ENCODE peak calls at places on chromosomes 1 and 21, in ten cellular contexts. One of them, this sample, is unnamed.
A peak's percentile ranks its signal among the peaks of the same experiment; 100 is the strongest.

GRCh38 chr1:3184666-3185065 is 115.7 kb downstream of the PRDM16 start:
- DNase-seq in endothelial cell: no peak
- DNase-seq in omental fat pad: no peak
- DNase-seq in GM10248: no peak
- DNase-seq in left lung: no peak
- DNase-seq in AG09319: no peak
- DNase-seq in right lobe of liver: no peak
- DNase-seq in B cell: no peak
- DNase-seq in WTC11: no peak
- DNase-seq in cardiac muscle cell: no peak
- DNase-seq in this sample: no peak

GRCh38 chr21:14119038-14119437 is 91.7 kb downstream of the LIPI start:
- DNase-seq in endothelial cell: no peak
- DNase-seq in omental fat pad: no peak
- DNase-seq in GM10248: no peak
- DNase-seq in left lung: no peak
- DNase-seq in AG09319: no peak
- DNase-seq in right lobe of liver: no peak
- DNase-seq in B cell: no peak
- DNase-seq in WTC11: no peak
- DNase-seq in cardiac muscle cell: peak; percentile 8
- DNase-seq in this sample: peak; percentile 25

GRCh38 chr1:197799271-197799670 is 24.0 kb upstream of the DENND1B start:
- DNase-seq in endothelial cell: no peak
- DNase-seq in omental fat pad: no peak
- DNase-seq in GM10248: no peak
- DNase-seq in left lung: peak; percentile 45
- DNase-seq in AG09319: no peak
- DNase-seq in right lobe of liver: no peak
- DNase-seq in B cell: no peak
- DNase-seq in WTC11: no peak
- DNase-seq in cardiac muscle cell: no peak
- DNase-seq in this sample: peak; percentile 77

GRCh38 chr21:20822559-20823133 is 175.6 kb upstream of the NCAM2 start:
- DNase-seq in endothelial cell: no peak
- DNase-seq in omental fat pad: no peak
- DNase-seq in GM10248: no peak
- DNase-seq in left lung: no peak
- DNase-seq in AG09319: no peak
- DNase-seq in right lobe of liver: no peak
- DNase-seq in B cell: no peak
- DNase-seq in WTC11: no peak
- DNase-seq in cardiac muscle cell: no peak
- DNase-seq in this sample: peak; percentile 49

GRCh38 chr1:42936309-42937078 is 22.2 kb downstream of the SLC2A1 start:
- DNase-seq in endothelial cell: no peak
- DNase-seq in omental fat pad: no peak
- DNase-seq in GM10248: no peak
- DNase-seq in left lung: peak; percentile 36
- DNase-seq in AG09319: no peak
- DNase-seq in right lobe of liver: no peak
- DNase-seq in B cell: no peak
- DNase-seq in WTC11: no peak
- DNase-seq in cardiac muscle cell: no peak
- DNase-seq in this sample: peak; percentile 94

GRCh38 chr1:158969855-158970254 is 38.5 kb downstream of the PYHIN1 start:
- DNase-seq in endothelial cell: no peak
- DNase-seq in omental fat pad: no peak
- DNase-seq in GM10248: no peak
- DNase-seq in left lung: no peak
- DNase-seq in AG09319: no peak
- DNase-seq in right lobe of liver: no peak
- DNase-seq in B cell: no peak
- DNase-seq in WTC11: no peak
- DNase-seq in cardiac muscle cell: no peak
- DNase-seq in this sample: peak; percentile 38

GRCh38 chr1:154837679-154838171 is 32.4 kb downstream of the KCNN3 start:
- DNase-seq in endothelial cell: no peak
- DNase-seq in omental fat pad: no peak
- DNase-seq in GM10248: peak; percentile 70
- DNase-seq in left lung: no peak
- DNase-seq in AG09319: no peak
- DNase-seq in right lobe of liver: no peak
- DNase-seq in B cell: peak; percentile 52
- DNase-seq in WTC11: no peak
- DNase-seq in cardiac muscle cell: no peak
- DNase-seq in this sample: no peak

GRCh38 chr1:95730986-95731385 is 497.0 kb downstream of the RWDD3 start:
- DNase-seq in endothelial cell: no peak
- DNase-seq in omental fat pad: no peak
- DNase-seq in GM10248: no peak
- DNase-seq in left lung: no peak
- DNase-seq in AG09319: no peak
- DNase-seq in right lobe of liver: no peak
- DNase-seq in B cell: no peak
- DNase-seq in WTC11: no peak
- DNase-seq in cardiac muscle cell: no peak
- DNase-seq in this sample: peak; percentile 54

DNA sequence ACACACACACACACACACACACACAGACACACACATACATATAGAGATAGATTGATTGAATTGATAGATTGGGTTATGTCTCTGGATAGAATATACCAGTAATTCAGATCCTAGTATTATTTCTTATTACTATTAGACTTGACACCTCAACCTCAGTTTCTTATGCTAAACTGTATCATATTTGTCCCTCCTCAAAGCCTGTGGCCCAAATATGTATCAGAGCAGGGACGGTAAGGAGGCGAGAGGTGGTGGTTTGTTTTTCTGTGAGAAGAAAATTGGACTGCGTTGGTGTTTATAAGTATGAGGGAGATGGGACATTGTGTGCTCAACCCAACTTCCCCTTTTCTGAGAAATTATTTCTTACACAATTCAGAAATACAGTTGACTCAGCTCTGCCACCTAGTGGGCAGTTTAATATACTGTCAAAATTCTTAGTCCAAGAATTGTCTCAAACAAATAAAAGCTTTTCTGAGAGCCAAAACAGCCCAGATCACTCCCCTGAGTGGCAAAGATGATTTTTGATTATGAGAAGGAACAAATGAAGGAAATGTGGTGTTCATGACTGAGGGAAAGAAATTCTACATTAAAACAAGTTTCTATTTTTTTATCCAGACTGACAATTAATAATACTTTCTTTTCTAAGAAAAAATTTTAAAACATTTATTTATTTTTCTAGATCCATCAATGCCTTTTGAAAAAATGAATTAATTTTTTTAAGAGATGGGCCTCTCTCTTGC is 10.8 kb upstream of the TXNIP start:
- DNase-seq in endothelial cell: peak; percentile 56
- DNase-seq in omental fat pad: no peak
- DNase-seq in GM10248: peak; percentile 82
- DNase-seq in left lung: no peak
- DNase-seq in AG09319: peak; percentile 61
- DNase-seq in right lobe of liver: no peak
- DNase-seq in B cell: peak; percentile 70
- DNase-seq in WTC11: no peak
- DNase-seq in cardiac muscle cell: peak; percentile 81
- DNase-seq in this sample: peak; percentile 91
- TF ChIP-seq CTCF in endothelial cell: peak; percentile 97
- TF ChIP-seq CTCF in omental fat pad: no peak
- TF ChIP-seq CTCF in GM10248: peak; percentile 69
- TF ChIP-seq CTCF in left lung: peak; percentile 91
- TF ChIP-seq CTCF in AG09319: peak; percentile 53
- TF ChIP-seq CTCF in right lobe of liver: peak; percentile 98
- TF ChIP-seq CTCF in B cell: peak; percentile 74
- TF ChIP-seq CTCF in WTC11: peak; percentile 69
- TF ChIP-seq CTCF in cardiac muscle cell: peak; percentile 60
- TF ChIP-seq CTCF in this sample: peak; percentile 95

DNA sequence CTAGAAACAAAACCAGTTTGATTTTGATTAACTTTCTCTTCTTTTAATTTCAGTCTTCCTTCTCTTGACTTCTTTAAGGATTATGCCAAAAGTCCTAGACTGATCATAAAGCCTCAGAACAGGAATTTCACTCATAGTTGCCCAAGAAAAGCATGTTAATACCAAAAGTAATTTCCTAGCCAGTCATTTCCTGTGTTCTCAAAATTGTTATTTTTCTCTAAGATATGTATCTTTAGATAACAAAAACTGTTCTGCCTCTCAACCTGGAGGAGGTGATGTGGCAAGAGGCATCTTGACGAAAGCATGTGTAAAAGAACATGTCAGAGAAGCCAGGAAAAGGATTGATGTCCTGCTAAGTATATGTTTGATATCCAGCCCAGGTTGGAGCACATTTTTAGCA is 78.0 kb upstream of the IPO9 start:
- DNase-seq in endothelial cell: no peak
- DNase-seq in omental fat pad: no peak
- DNase-seq in GM10248: no peak
- DNase-seq in left lung: no peak
- DNase-seq in AG09319: no peak
- DNase-seq in right lobe of liver: no peak
- DNase-seq in B cell: no peak
- DNase-seq in WTC11: no peak
- DNase-seq in cardiac muscle cell: no peak
- DNase-seq in this sample: peak; percentile 83
- TF ChIP-seq CTCF in endothelial cell: no peak
- TF ChIP-seq CTCF in omental fat pad: no peak
- TF ChIP-seq CTCF in GM10248: no peak
- TF ChIP-seq CTCF in left lung: no peak
- TF ChIP-seq CTCF in AG09319: no peak
- TF ChIP-seq CTCF in right lobe of liver: no peak
- TF ChIP-seq CTCF in B cell: no peak
- TF ChIP-seq CTCF in WTC11: no peak
- TF ChIP-seq CTCF in cardiac muscle cell: no peak
- TF ChIP-seq CTCF in this sample: no peak

GRCh38 chr1:169590932-169591331 is 4.7 kb upstream of the F5 start:
- DNase-seq in endothelial cell: no peak
- DNase-seq in omental fat pad: no peak
- DNase-seq in GM10248: no peak
- DNase-seq in left lung: no peak
- DNase-seq in AG09319: no peak
- DNase-seq in right lobe of liver: peak; percentile 41
- DNase-seq in B cell: no peak
- DNase-seq in WTC11: no peak
- DNase-seq in cardiac muscle cell: no peak
- DNase-seq in this sample: peak; percentile 79

GRCh38 chr1:169586067-169586394 is 250 bp downstream of the F5 start:
- DNase-seq in endothelial cell: no peak
- DNase-seq in omental fat pad: no peak
- DNase-seq in GM10248: no peak
- DNase-seq in left lung: no peak
- DNase-seq in AG09319: no peak
- DNase-seq in right lobe of liver: no peak
- DNase-seq in B cell: no peak
- DNase-seq in WTC11: no peak
- DNase-seq in cardiac muscle cell: no peak
- DNase-seq in this sample: no peak

GRCh38 chr1:169588112-169588511 is 1.8 kb upstream of the F5 start:
- DNase-seq in endothelial cell: no peak
- DNase-seq in omental fat pad: no peak
- DNase-seq in GM10248: no peak
- DNase-seq in left lung: no peak
- DNase-seq in AG09319: no peak
- DNase-seq in right lobe of liver: no peak
- DNase-seq in B cell: no peak
- DNase-seq in WTC11: no peak
- DNase-seq in cardiac muscle cell: no peak
- DNase-seq in this sample: no peak

GRCh38 chr1:169586395-169587255 is at the start of gene F5:
- DNase-seq in endothelial cell: peak; percentile 74
- DNase-seq in omental fat pad: peak; percentile 25
- DNase-seq in GM10248: peak; percentile 69
- DNase-seq in left lung: peak; percentile 80
- DNase-seq in AG09319: no peak
- DNase-seq in right lobe of liver: peak; percentile 90
- DNase-seq in B cell: peak; percentile 49
- DNase-seq in WTC11: peak; percentile 81
- DNase-seq in cardiac muscle cell: peak; percentile 86
- DNase-seq in this sample: peak; percentile 79

DNA sequence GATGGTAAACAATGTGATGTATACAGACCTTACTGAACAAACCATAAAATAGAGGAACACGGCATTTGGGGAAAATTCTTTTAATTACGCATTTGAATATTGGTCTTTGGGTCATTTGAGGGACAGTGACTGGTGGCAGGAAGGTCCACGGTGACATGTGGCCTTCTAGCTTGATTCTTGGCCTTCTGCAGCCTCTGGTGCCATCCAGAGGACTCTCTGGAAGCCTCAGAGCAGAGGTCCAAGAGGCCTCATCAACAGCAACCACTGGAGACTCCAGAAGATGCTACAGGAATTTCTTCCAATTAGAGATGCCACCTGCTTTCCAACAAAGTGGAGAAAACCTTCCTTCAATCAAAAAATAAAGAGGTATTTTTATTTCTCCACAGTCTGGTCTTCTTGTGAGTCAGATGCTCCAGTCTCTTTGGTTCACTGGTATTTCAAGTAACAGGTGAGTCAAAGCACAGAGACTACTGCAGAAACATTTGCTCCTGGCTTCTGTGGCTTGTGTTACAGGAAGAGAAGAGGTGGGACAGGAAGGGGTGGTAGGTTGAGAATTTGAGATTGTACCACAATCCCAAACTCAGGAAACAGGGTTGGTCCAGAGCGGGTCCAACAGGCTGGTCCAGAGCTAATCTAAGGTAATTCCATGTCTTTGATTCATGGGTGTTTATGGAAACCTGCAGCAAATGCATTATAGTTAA is 2.7 kb upstream of the F5 start:
- DNase-seq in endothelial cell: no peak
- DNase-seq in omental fat pad: no peak
- DNase-seq in GM10248: no peak
- DNase-seq in left lung: no peak
- DNase-seq in AG09319: no peak
- DNase-seq in right lobe of liver: peak; percentile 25
- DNase-seq in B cell: no peak
- DNase-seq in WTC11: no peak
- DNase-seq in cardiac muscle cell: no peak
- DNase-seq in this sample: peak; percentile 13
- TF ChIP-seq CTCF in endothelial cell: no peak
- TF ChIP-seq CTCF in omental fat pad: no peak
- TF ChIP-seq CTCF in GM10248: no peak
- TF ChIP-seq CTCF in left lung: no peak
- TF ChIP-seq CTCF in AG09319: no peak
- TF ChIP-seq CTCF in right lobe of liver: peak; percentile 26
- TF ChIP-seq CTCF in B cell: no peak
- TF ChIP-seq CTCF in WTC11: no peak
- TF ChIP-seq CTCF in cardiac muscle cell: no peak
- TF ChIP-seq CTCF in this sample: no peak

GRCh38 chr1:30777060-30777905 is 19.7 kb upstream of the LAPTM5 start:
- DNase-seq in endothelial cell: no peak
- DNase-seq in omental fat pad: no peak
- DNase-seq in GM10248: no peak
- DNase-seq in left lung: no peak
- DNase-seq in AG09319: no peak
- DNase-seq in right lobe of liver: no peak
- DNase-seq in B cell: no peak
- DNase-seq in WTC11: no peak
- DNase-seq in cardiac muscle cell: no peak
- DNase-seq in this sample: no peak

GRCh38 chr1:30778979-30779293 is 21.4 kb upstream of the LAPTM5 start:
- DNase-seq in endothelial cell: no peak
- DNase-seq in omental fat pad: no peak
- DNase-seq in GM10248: no peak
- DNase-seq in left lung: no peak
- DNase-seq in AG09319: no peak
- DNase-seq in right lobe of liver: no peak
- DNase-seq in B cell: no peak
- DNase-seq in WTC11: no peak
- DNase-seq in cardiac muscle cell: no peak
- DNase-seq in this sample: no peak

GRCh38 chr1:30776097-30777059 is 18.8 kb upstream of the LAPTM5 start:
- DNase-seq in endothelial cell: no peak
- DNase-seq in omental fat pad: no peak
- DNase-seq in GM10248: no peak
- DNase-seq in left lung: no peak
- DNase-seq in AG09319: no peak
- DNase-seq in right lobe of liver: no peak
- DNase-seq in B cell: no peak
- DNase-seq in WTC11: no peak
- DNase-seq in cardiac muscle cell: no peak
- DNase-seq in this sample: no peak

GRCh38 chr1:30778156-30778978 is 20.8 kb upstream of the LAPTM5 start:
- DNase-seq in endothelial cell: no peak
- DNase-seq in omental fat pad: no peak
- DNase-seq in GM10248: no peak
- DNase-seq in left lung: no peak
- DNase-seq in AG09319: no peak
- DNase-seq in right lobe of liver: peak; percentile 65
- DNase-seq in B cell: no peak
- DNase-seq in WTC11: no peak
- DNase-seq in cardiac muscle cell: no peak
- DNase-seq in this sample: peak; percentile 96

GRCh38 chr1:30777906-30778155 is 20.3 kb upstream of the LAPTM5 start:
- DNase-seq in endothelial cell: no peak
- DNase-seq in omental fat pad: no peak
- DNase-seq in GM10248: no peak
- DNase-seq in left lung: no peak
- DNase-seq in AG09319: no peak
- DNase-seq in right lobe of liver: no peak
- DNase-seq in B cell: no peak
- DNase-seq in WTC11: no peak
- DNase-seq in cardiac muscle cell: no peak
- DNase-seq in this sample: no peak
- TF ChIP-seq CTCF in endothelial cell: no peak
- TF ChIP-seq CTCF in omental fat pad: no peak
- TF ChIP-seq CTCF in GM10248: no peak
- TF ChIP-seq CTCF in left lung: no peak
- TF ChIP-seq CTCF in AG09319: no peak
- TF ChIP-seq CTCF in right lobe of liver: no peak
- TF ChIP-seq CTCF in B cell: no peak
- TF ChIP-seq CTCF in WTC11: no peak
- TF ChIP-seq CTCF in cardiac muscle cell: peak; percentile 33
- TF ChIP-seq CTCF in this sample: no peak

This sample was measured in MCF 10A.